ENCODE peak calls at places on chromosomes 4 and X, in four cellular contexts. F is SK-N-SH, Z is IMR-90, U is GM12878. K is an unnamed sample.

GRCh38 chrX:10794203-10794630 is 173.8 kb upstream of the MID1 start:
- DNase-seq in Z (no peak), F (no peak), U (no peak), K (no peak)

GRCh38 chr4:127533028-127533700 is 99.6 kb upstream of the INTU start:
- DNase-seq in U (no peak), Z (peak; percentile 17), F (no peak), K (no peak)

GRCh38 chrX:123835661-123836371 is 24.0 kb upstream of the XIAP start:
- DNase-seq in Z (peak; percentile 70), F (no peak), U (no peak), K (peak; percentile 71)

GRCh38 chr4:76738081-76738931 is 159.6 kb downstream of the SOWAHB start:
- DNase-seq in F (no peak), U (peak; percentile 30), Z (peak; percentile 92), K (no peak)

GRCh38 chrX:23861215-23861896 is 46.4 kb downstream of the APOO start:
- DNase-seq in F (no peak), Z (no peak), U (no peak), K (no peak)

GRCh38 chrX:74940414-74940813 is 15.2 kb upstream of the NEXMIF start:
- DNase-seq in U (no peak), F (no peak), Z (no peak), K (no peak)

GRCh38 chrX:129193357-129193756 is 329.9 kb downstream of the SMARCA1 start:
- DNase-seq in F (no peak), Z (no peak), U (no peak), K (no peak)

GRCh38 chrX:17046478-17047097 is 100.1 kb downstream of the REPS2 start:
- DNase-seq in U (peak; percentile 21), F (peak; percentile 51), Z (peak; percentile 67), K (peak; percentile 29)

GRCh38 chr4:158450741-158451140 is 70.9 kb upstream of the RXFP1 start:
- DNase-seq in U (no peak), Z (no peak), F (no peak), K (no peak)

GRCh38 chr4:153759407-153760226 is at the start of gene RNF175:
- DNase-seq in F (peak; percentile 90), Z (no peak), U (no peak), K (no peak)

GRCh38 chrX:9369802-9370291 is 95.0 kb upstream of the TBL1X start:
- DNase-seq in Z (no peak), F (no peak), U (no peak), K (no peak)

GRCh38 chrX:41759817-41760216 is 35.8 kb downstream of the GPR82 start:
- DNase-seq in Z (peak; percentile 54), U (no peak), F (peak; percentile 14), K (peak; percentile 31)

GRCh38 chrX:72712094-72712755 is 1.9 kb downstream of the PHKA1 start:
- DNase-seq in F (peak; percentile 34), U (no peak), Z (peak; percentile 13), K (no peak)

GRCh38 chrX:13396887-13397286 is 77.0 kb upstream of the ATXN3L start:
- DNase-seq in F (no peak), Z (peak; percentile 74), U (no peak), K (peak; percentile 39)

GRCh38 chr4:76003015-76003414 is 4.3 kb downstream of the CXCL9 start:
- DNase-seq in U (no peak), F (no peak), Z (no peak), K (no peak)

GRCh38 chrX:8879750-8880149 is 78.6 kb upstream of the FAM9A start:
- DNase-seq in Z (peak; percentile 3), F (peak; percentile 33), U (no peak), K (peak; percentile 1)

GRCh38 chrX:24266996-24267395 is 46.9 kb downstream of the SUPT20HL2 start:
- DNase-seq in U (no peak), Z (peak; percentile 44), F (no peak), K (no peak)

GRCh38 chrX:118978451-118978850 is 4.0 kb downstream of the LONRF3 start:
- DNase-seq in Z (no peak), U (no peak), F (no peak), K (peak; percentile 9)

GRCh38 chr4:113411496-113411938 is 350.0 kb downstream of the CAMK2D start:
- DNase-seq in F (no peak), U (no peak), Z (peak; percentile 97), K (peak; percentile 13)

GRCh38 chr4:84158670-84159069 is 340.4 kb downstream of the NKX6-1 start:
- DNase-seq in F (no peak), Z (no peak), U (no peak), K (no peak)

GRCh38 chrX:33194876-33195433 is 16.4 kb downstream of the DMD start:
- DNase-seq in F (no peak), U (no peak), Z (peak; percentile 33), K (no peak)

DNA sequence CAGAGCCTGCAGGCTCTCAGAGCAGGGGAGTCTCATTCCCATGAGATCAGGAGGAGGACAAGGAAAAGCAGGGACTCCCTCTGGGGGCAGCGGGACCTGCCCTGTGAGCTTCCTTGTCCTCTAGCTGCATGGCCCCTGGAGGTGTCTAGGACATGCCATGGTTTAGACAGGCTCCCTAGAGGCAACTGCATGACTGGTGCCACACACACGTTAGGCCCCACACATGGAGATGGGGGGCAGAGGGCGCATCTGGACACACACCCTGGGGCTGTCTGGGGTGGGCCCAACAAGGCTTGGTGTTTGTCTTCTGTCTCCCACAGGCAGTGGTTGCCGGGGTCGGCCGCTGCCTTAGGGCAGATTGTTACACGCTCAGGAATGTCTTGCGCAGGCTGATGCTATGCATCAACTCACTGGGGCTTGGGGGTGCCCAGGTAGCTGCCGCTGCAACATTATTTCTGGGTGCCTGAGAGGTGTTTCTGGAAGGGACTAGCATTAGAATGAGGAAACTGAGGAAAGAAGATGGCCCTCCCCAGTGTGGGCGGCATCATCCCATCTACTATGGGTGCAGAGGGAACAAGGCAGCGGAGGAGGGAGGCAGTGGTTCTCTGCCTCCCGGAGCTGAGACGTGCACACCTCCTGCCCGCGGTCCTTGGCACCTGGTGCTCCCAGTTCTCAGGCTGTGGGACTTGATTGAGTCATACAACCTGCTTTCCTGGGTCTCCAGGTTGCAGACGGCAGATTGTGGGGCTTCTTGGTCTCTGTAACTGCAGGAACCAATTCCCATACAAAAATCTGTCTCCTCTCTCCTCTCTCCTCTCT is 32.1 kb upstream of the GPR78 start:
- DNase-seq in F (peak; percentile 20), U (no peak), Z (no peak), K (no peak)
- TF ChIP-seq RCOR1 in F (no peak), U (no peak), Z (no peak), K (no peak)

GRCh38 chrX:87409113-87409841 is 108.3 kb upstream of the KLHL4 start:
- DNase-seq in U (no peak), Z (peak; percentile 24), F (no peak), K (peak; percentile 78)
- TF ChIP-seq RCOR1 in U (no peak), Z (no peak), F (no peak), K (no peak)

DNA sequence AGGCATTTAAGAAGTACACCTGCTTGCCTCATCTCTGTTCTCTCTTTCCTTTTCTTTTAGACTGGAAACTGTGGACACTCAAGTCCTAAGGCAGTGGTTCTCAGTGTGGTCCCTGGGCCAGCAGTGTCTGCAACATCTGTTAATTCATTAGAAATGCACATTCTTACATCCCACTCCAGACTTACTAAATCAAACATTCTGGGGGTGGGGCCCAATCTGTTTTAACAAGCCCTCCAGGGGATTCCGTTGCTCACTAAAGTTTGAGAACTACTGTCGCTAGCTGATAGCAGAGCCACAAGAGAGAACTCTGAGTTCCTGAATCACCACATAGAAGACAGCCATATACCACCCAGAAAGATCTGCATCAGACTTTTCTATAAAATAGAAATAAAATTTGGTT is 430.6 kb downstream of the BCOR start:
- DNase-seq in Z (no peak), F (no peak), U (no peak), K (no peak)
- TF ChIP-seq RCOR1 in Z (no peak), F (no peak), U (no peak), K (no peak)

GRCh38 chr4:25658357-25658771 is 2.7 kb downstream of the SLC34A2 start:
- DNase-seq in Z (no peak), F (no peak), U (no peak), K (no peak)
- TF ChIP-seq RCOR1 in Z (no peak), F (no peak), U (no peak), K (no peak)

GRCh38 chrX:36436286-36436860 is 516.8 kb downstream of the CFAP47 start:
- DNase-seq in Z (peak; percentile 30), U (no peak), F (no peak), K (no peak)
- TF ChIP-seq RCOR1 in Z (no peak), U (no peak), F (no peak), K (no peak)

GRCh38 chrX:36961590-36961989 is 46.6 kb upstream of the FAM47C start:
- DNase-seq in Z (no peak), U (no peak), F (no peak), K (peak; percentile 30)

GRCh38 chrX:36957425-36958328 is 50.5 kb upstream of the FAM47C start:
- DNase-seq in U (no peak), F (peak; percentile 36), Z (no peak), K (peak; percentile 25)

GRCh38 chrX:36963852-36964251 is 44.3 kb upstream of the FAM47C start:
- DNase-seq in Z (no peak), U (no peak), F (no peak), K (no peak)

GRCh38 chrX:36963069-36963808 is 44.9 kb upstream of the FAM47C start:
- DNase-seq in Z (no peak), U (no peak), F (no peak), K (no peak)
- TF ChIP-seq RCOR1 in Z (no peak), U (no peak), F (no peak), K (no peak)

DNA sequence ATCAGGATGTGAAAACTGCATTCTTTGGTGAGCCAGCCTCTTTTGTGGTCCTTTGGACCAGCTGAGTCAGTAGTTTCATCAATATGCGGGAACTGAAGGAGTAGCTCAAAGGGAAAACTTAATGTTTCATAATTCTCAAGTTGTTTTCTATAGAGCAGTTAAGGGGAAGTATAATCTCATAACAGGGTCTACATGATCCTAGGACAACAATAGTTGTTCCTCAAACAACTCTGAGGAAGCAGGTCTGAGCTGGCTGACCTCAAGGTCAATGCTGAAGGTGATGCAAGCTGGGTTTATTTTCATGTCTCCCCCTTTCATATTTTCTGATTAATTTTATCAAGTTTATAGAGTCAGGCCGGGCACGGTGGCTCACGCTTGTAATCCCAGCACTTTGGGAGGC is 36.1 kb upstream of the IRF2 start:
- DNase-seq in Z (no peak), F (no peak), U (no peak), K (no peak)
- TF ChIP-seq RCOR1 in Z (no peak), F (no peak), U (no peak), K (no peak)

K was measured in A549.